ENCODE peak calls at places on chromosomes 6 and 20, in seven cellular contexts. One of them, this sample, is unnamed.

GRCh38 chr6:168865-169455 is 123.3 kb upstream of the DUSP22 start:
- DNase-seq in HCT116: peak; percentile 38
- DNase-seq in GM23248: peak; percentile 54
- DNase-seq in hepatocyte: peak; percentile 62
- DNase-seq in GM23338: peak; percentile 76
- DNase-seq in PC-3: peak; percentile 81
- DNase-seq in MM.1S: peak; percentile 58
- DNase-seq in this sample: peak; percentile 49

GRCh38 chr6:34583461-34583860 is 27.3 kb upstream of the SPDEF start:
- DNase-seq in HCT116: no peak
- DNase-seq in GM23248: peak; percentile 35
- DNase-seq in hepatocyte: no peak
- DNase-seq in GM23338: peak; percentile 64
- DNase-seq in PC-3: no peak
- DNase-seq in MM.1S: no peak
- DNase-seq in this sample: no peak

GRCh38 chr6:105424177-105424783 is 21.4 kb upstream of the PREP start:
- DNase-seq in HCT116: peak; percentile 62
- DNase-seq in GM23248: peak; percentile 66
- DNase-seq in hepatocyte: peak; percentile 69
- DNase-seq in GM23338: peak; percentile 86
- DNase-seq in PC-3: peak; percentile 70
- DNase-seq in MM.1S: peak; percentile 64
- DNase-seq in this sample: peak; percentile 65

GRCh38 chr20:63226020-63226943 is 9.4 kb upstream of the BIRC7 start:
- DNase-seq in HCT116: no peak
- DNase-seq in GM23248: no peak
- DNase-seq in hepatocyte: no peak
- DNase-seq in GM23338: no peak
- DNase-seq in PC-3: no peak
- DNase-seq in MM.1S: no peak
- DNase-seq in this sample: no peak

GRCh38 chr6:166106076-166106686 is 61.5 kb downstream of the TBXT start:
- DNase-seq in HCT116: peak; percentile 49
- DNase-seq in GM23248: peak; percentile 75
- DNase-seq in hepatocyte: peak; percentile 86
- DNase-seq in GM23338: peak; percentile 86
- DNase-seq in PC-3: peak; percentile 75
- DNase-seq in MM.1S: peak; percentile 57
- DNase-seq in this sample: peak; percentile 80

GRCh38 chr6:167153523-167153959 is 4.2 kb downstream of the GPR31 start:
- DNase-seq in HCT116: no peak
- DNase-seq in GM23248: peak; percentile 29
- DNase-seq in hepatocyte: no peak
- DNase-seq in GM23338: no peak
- DNase-seq in PC-3: peak; percentile 5
- DNase-seq in MM.1S: peak; percentile 22
- DNase-seq in this sample: no peak

GRCh38 chr6:105688573-105688972 is 285.7 kb upstream of the PREP start:
- DNase-seq in HCT116: no peak
- DNase-seq in GM23248: no peak
- DNase-seq in hepatocyte: no peak
- DNase-seq in GM23338: no peak
- DNase-seq in PC-3: no peak
- DNase-seq in MM.1S: peak; percentile 94
- DNase-seq in this sample: no peak

GRCh38 chr6:65126667-65127066 is 580.4 kb downstream of the EYS start:
- DNase-seq in HCT116: no peak
- DNase-seq in GM23248: no peak
- DNase-seq in hepatocyte: no peak
- DNase-seq in GM23338: no peak
- DNase-seq in PC-3: no peak
- DNase-seq in MM.1S: no peak
- DNase-seq in this sample: peak; percentile 2

GRCh38 chr6:139355172-139355571 is 19.3 kb downstream of the CITED2 start:
- DNase-seq in HCT116: no peak
- DNase-seq in GM23248: no peak
- DNase-seq in hepatocyte: no peak
- DNase-seq in GM23338: no peak
- DNase-seq in PC-3: no peak
- DNase-seq in MM.1S: no peak
- DNase-seq in this sample: no peak

GRCh38 chr6:139354177-139354576 is 20.3 kb downstream of the CITED2 start:
- DNase-seq in HCT116: no peak
- DNase-seq in GM23248: no peak
- DNase-seq in hepatocyte: no peak
- DNase-seq in GM23338: no peak
- DNase-seq in PC-3: no peak
- DNase-seq in MM.1S: no peak
- DNase-seq in this sample: no peak

GRCh38 chr6:139346392-139346791 is 28.1 kb downstream of the CITED2 start:
- DNase-seq in HCT116: no peak
- DNase-seq in GM23248: no peak
- DNase-seq in hepatocyte: no peak
- DNase-seq in GM23338: no peak
- DNase-seq in PC-3: no peak
- DNase-seq in MM.1S: no peak
- DNase-seq in this sample: no peak

GRCh38 chr6:139344186-139344963 is 30.1 kb downstream of the CITED2 start:
- DNase-seq in HCT116: no peak
- DNase-seq in GM23248: no peak
- DNase-seq in hepatocyte: no peak
- DNase-seq in GM23338: no peak
- DNase-seq in PC-3: no peak
- DNase-seq in MM.1S: no peak
- DNase-seq in this sample: no peak

DNA sequence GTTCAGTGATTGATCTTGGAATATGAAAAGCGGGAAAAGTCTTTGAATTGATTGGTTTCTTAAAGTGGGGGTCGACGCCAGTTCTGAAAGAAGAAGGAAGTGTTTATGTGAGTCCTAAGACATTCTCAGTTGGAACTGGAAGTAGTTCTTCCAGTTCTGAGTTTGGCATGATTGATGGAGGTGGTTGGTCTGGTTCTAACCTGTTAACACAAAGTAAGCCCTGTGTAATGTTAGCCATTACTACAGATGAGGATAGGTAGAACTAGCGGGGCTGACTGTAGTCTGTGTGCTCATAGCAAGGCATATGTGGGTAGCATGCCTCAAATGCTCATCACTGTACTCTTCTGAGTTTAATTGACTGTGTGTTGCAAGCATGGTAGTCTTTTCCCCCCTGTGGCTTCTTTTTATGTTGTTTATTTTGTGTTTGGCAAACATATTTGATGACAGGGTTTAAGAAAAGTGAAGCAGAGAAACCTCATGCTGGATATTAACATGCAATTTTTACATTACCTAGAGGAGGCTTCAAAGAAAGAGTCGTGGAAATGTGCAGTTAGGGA is 24.9 kb downstream of the CITED2 start:
- DNase-seq in HCT116: no peak
- DNase-seq in GM23248: peak; percentile 32
- DNase-seq in hepatocyte: no peak
- DNase-seq in GM23338: no peak
- DNase-seq in PC-3: peak; percentile 71
- DNase-seq in MM.1S: no peak
- DNase-seq in this sample: no peak
- H3K4me2 ChIP-seq in HCT116: no peak overlapping the region
- H3K4me2 ChIP-seq in GM23248: no peak overlapping the region
- H3K4me2 ChIP-seq in hepatocyte: no peak overlapping the region
- H3K4me2 ChIP-seq in GM23338: no peak overlapping the region
- H3K4me2 ChIP-seq in PC-3: peak overlapping the region; percentile 33
- H3K4me2 ChIP-seq in MM.1S: no peak overlapping the region
- H3K4me2 ChIP-seq in this sample: no peak overlapping the region

GRCh38 chr20:61897401-61898295 is 168.0 kb downstream of the TAF4 start:
- DNase-seq in HCT116: no peak
- DNase-seq in GM23248: no peak
- DNase-seq in hepatocyte: no peak
- DNase-seq in GM23338: no peak
- DNase-seq in PC-3: no peak
- DNase-seq in MM.1S: no peak
- DNase-seq in this sample: no peak

GRCh38 chr20:61900376-61901293 is 165.0 kb downstream of the TAF4 start:
- DNase-seq in HCT116: no peak
- DNase-seq in GM23248: no peak
- DNase-seq in hepatocyte: no peak
- DNase-seq in GM23338: no peak
- DNase-seq in PC-3: no peak
- DNase-seq in MM.1S: no peak
- DNase-seq in this sample: no peak

GRCh38 chr20:61901421-61902212 is 164.1 kb downstream of the TAF4 start:
- DNase-seq in HCT116: no peak
- DNase-seq in GM23248: peak; percentile 60
- DNase-seq in hepatocyte: no peak
- DNase-seq in GM23338: no peak
- DNase-seq in PC-3: peak; percentile 80
- DNase-seq in MM.1S: no peak
- DNase-seq in this sample: no peak

GRCh38 chr20:61898405-61898804 is 167.3 kb downstream of the TAF4 start:
- DNase-seq in HCT116: no peak
- DNase-seq in GM23248: no peak
- DNase-seq in hepatocyte: no peak
- DNase-seq in GM23338: no peak
- DNase-seq in PC-3: no peak
- DNase-seq in MM.1S: no peak
- DNase-seq in this sample: no peak

DNA sequence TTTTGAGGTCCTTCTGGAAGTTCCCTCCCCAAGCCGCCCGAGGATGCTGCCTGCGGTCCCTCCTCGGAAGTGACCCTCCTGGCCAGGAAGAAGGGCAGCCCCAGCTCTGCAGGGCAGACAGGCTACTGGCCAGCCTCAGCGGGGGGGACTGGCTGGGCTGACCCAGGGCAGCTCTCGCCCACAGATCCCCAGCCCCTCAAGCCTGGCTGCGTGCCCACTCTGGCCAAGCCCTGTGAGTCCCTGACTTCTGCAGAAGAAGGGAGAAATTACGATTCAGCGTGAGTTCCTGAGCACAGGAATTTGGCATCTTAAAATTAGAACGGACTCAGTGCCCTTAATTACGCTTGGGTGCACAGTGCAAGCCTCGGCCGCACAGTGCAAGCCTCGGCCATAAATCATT is 165.7 kb downstream of the TAF4 start:
- DNase-seq in HCT116: no peak
- DNase-seq in GM23248: no peak
- DNase-seq in hepatocyte: no peak
- DNase-seq in GM23338: no peak
- DNase-seq in PC-3: no peak
- DNase-seq in MM.1S: no peak
- DNase-seq in this sample: no peak
- TF ChIP-seq EZH2 in HCT116: no peak
- TF ChIP-seq EZH2 in GM23248: no peak
- TF ChIP-seq EZH2 in hepatocyte: no peak
- TF ChIP-seq EZH2 in GM23338: no peak
- TF ChIP-seq EZH2 in PC-3: no peak
- TF ChIP-seq EZH2 in MM.1S: no peak
- TF ChIP-seq EZH2 in this sample: no peak

GRCh38 chr6:168447741-168448140 is 6.8 kb downstream of the SMOC2 start:
- DNase-seq in HCT116: no peak
- DNase-seq in GM23248: no peak
- DNase-seq in hepatocyte: no peak
- DNase-seq in GM23338: no peak
- DNase-seq in PC-3: no peak
- DNase-seq in MM.1S: no peak
- DNase-seq in this sample: no peak

GRCh38 chr6:168451805-168452204 is 10.8 kb downstream of the SMOC2 start:
- DNase-seq in HCT116: no peak
- DNase-seq in GM23248: no peak
- DNase-seq in hepatocyte: no peak
- DNase-seq in GM23338: peak; percentile 72
- DNase-seq in PC-3: no peak
- DNase-seq in MM.1S: no peak
- DNase-seq in this sample: peak; percentile 50

GRCh38 chr6:168447282-168447681 is 6.3 kb downstream of the SMOC2 start:
- DNase-seq in HCT116: no peak
- DNase-seq in GM23248: no peak
- DNase-seq in hepatocyte: no peak
- DNase-seq in GM23338: no peak
- DNase-seq in PC-3: no peak
- DNase-seq in MM.1S: peak; percentile 15
- DNase-seq in this sample: no peak

GRCh38 chr6:168450921-168451320 is 9.9 kb downstream of the SMOC2 start:
- DNase-seq in HCT116: no peak
- DNase-seq in GM23248: no peak
- DNase-seq in hepatocyte: no peak
- DNase-seq in GM23338: peak; percentile 61
- DNase-seq in PC-3: no peak
- DNase-seq in MM.1S: no peak
- DNase-seq in this sample: no peak

DNA sequence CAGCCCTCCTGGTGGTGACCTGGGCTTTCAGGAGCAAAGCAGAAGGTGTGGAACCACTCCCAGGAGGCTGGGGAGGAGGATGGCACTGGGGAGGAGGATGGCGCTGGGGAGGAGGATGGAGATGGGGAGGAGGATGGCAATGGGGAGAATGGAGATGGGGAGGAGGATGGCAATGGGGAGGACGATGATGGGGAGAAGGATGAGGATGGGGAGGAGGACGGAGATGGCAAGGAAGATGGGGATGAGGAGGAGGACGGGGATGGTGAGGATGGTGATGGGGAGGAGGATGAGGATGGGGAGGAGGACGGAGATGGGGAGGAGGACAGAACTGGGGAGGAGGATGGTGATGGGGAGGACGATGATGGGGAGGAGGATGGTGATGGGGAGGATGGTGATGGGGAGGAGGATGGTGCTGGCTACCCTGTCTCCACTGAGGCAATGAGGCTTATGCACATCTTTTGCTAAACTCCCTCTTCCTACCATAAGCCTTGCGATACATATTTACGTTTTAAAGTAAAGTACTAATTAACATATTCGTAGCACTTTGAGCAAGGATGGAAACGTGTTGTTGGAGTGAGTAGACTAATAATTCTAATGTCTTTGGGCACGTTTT is 7.4 kb downstream of the SMOC2 start:
- DNase-seq in HCT116: no peak
- DNase-seq in GM23248: no peak
- DNase-seq in hepatocyte: no peak
- DNase-seq in GM23338: no peak
- DNase-seq in PC-3: no peak
- DNase-seq in MM.1S: no peak
- DNase-seq in this sample: no peak
- TF ChIP-seq EZH2phosphoT487 in HCT116: no peak
- TF ChIP-seq EZH2phosphoT487 in GM23248: no peak
- TF ChIP-seq EZH2phosphoT487 in hepatocyte: no peak
- TF ChIP-seq EZH2phosphoT487 in GM23338: no peak
- TF ChIP-seq EZH2phosphoT487 in PC-3: no peak
- TF ChIP-seq EZH2phosphoT487 in MM.1S: no peak
- TF ChIP-seq EZH2phosphoT487 in this sample: no peak

DNA sequence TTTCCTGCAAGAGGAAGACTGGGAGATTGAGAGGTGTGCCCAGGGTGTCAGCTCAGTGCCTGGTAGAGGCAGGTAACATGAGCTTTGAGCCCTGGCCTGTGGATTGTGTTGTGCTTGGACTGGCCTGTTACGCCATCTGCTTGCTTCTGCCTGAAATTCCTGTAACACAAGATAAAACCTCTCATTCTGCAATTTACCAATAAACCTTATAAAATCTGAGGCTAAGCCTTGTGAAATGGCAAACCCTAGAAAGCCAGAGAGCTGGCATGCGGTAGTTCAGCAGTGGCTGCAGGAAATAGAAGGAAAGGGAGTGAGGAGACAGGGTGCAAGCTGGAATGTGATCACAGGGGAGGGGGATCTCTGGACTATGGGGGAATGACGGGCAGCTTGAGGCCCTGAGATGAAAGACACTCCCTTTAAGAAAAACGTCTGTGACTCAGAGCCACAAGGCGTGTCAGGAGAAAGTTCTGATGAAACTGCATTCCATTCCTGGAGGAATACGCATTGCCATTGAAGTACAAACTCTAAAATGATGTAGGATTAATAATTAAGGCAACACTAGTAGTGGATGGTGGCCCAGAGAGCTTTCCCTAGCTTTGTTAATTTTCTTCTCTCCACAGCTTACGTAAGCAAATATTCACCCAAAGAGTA is 26.3 kb upstream of the TFAP2A start:
- DNase-seq in HCT116: peak; percentile 93
- DNase-seq in GM23248: peak; percentile 95
- DNase-seq in hepatocyte: peak; percentile 89
- DNase-seq in GM23338: no peak
- DNase-seq in PC-3: peak; percentile 98
- DNase-seq in MM.1S: no peak
- DNase-seq in this sample: no peak
- H3K4me2 ChIP-seq in HCT116: peak overlapping the region; percentile 88
- H3K4me2 ChIP-seq in GM23248: peak overlapping the region; percentile 74
- H3K4me2 ChIP-seq in hepatocyte: peak overlapping the region; percentile 60
- H3K4me2 ChIP-seq in GM23338: no peak overlapping the region
- H3K4me2 ChIP-seq in PC-3: peak overlapping the region; percentile 68
- H3K4me2 ChIP-seq in MM.1S: no peak overlapping the region
- H3K4me2 ChIP-seq in this sample: no peak overlapping the region

This sample was measured in neural progenitor cell.